ENCODE peak calls at places on chromosomes 4 and X, in ten cellular contexts. L is heart right ventricle, S is fibroblast of lung, I is PC-9, H is ascending aorta, Y is transverse colon, E is SK-N-SH, K is GM23338, M is mammary epithelial cell, B is iPS DF 6.9. D is an unnamed sample.

GRCh38 chr4:3302164-3302785 is 9.5 kb downstream of the RGS12 start:
- DNase-seq in L (no peak), S (peak; percentile 31), I (no peak), H (peak; percentile 57), Y (no peak), E (no peak), K (no peak), M (no peak), B (no peak), D (peak; percentile 89)

GRCh38 chrX:109714340-109714958 is 18.6 kb downstream of the ACSL4 start:
- DNase-seq in L (no peak), S (peak; percentile 86), I (peak; percentile 23), H (no peak), Y (no peak), E (no peak), K (no peak), M (peak; percentile 75), B (no peak), D (no peak)

GRCh38 chr4:166073783-166074182 is 200.7 kb downstream of the TLL1 start:
- DNase-seq in L (no peak), S (no peak), I (no peak), H (no peak), Y (no peak), E (no peak), K (no peak), M (no peak), B (no peak), D (no peak)

GRCh38 chr4:83284161-83285021 is at the start of gene COQ2:
- DNase-seq in L (peak; percentile 96), S (peak; percentile 96), I (peak; percentile 89), H (peak; percentile 97), Y (peak; percentile 97), E (peak; percentile 95), K (peak; percentile 96), M (peak; percentile 89), B (peak; percentile 72), D (peak; percentile 89)

GRCh38 chr4:100984901-100985300 is 362.4 kb downstream of the PPP3CA start:
- DNase-seq in L (no peak), S (peak; percentile 12), I (no peak), H (no peak), Y (no peak), E (no peak), K (no peak), M (peak; percentile 81), B (no peak), D (no peak)

GRCh38 chr4:84024405-84024804 is 474.7 kb downstream of the NKX6-1 start:
- DNase-seq in L (no peak), S (no peak), I (no peak), H (no peak), Y (no peak), E (no peak), K (no peak), M (no peak), B (no peak), D (no peak)

GRCh38 chr4:108703966-108704365 is 53.6 kb downstream of the OSTC start:
- DNase-seq in L (no peak), S (no peak), I (no peak), H (no peak), Y (no peak), E (no peak), K (no peak), M (no peak), B (no peak), D (no peak)

GRCh38 chr4:47427936-47428335 is 35.6 kb downstream of the COMMD8 start:
- DNase-seq in L (no peak), S (no peak), I (no peak), H (no peak), Y (no peak), E (no peak), K (no peak), M (no peak), B (no peak), D (no peak)

GRCh38 chrX:97685753-97686152 is 802.0 kb downstream of the RPA4 start:
- DNase-seq in L (no peak), S (peak; percentile 47), I (peak; percentile 8), H (no peak), Y (no peak), E (peak; percentile 41), K (peak; percentile 44), M (peak; percentile 12), B (no peak), D (peak; percentile 13)

GRCh38 chrX:24023972-24024664 is 2.9 kb downstream of the KLHL15 start:
- DNase-seq in L (no peak), S (peak; percentile 31), I (no peak), H (no peak), Y (no peak), E (no peak), K (no peak), M (peak; percentile 8), B (no peak), D (peak; percentile 45)

GRCh38 chr4:109733728-109734127 is 3.9 kb upstream of the PLA2G12A start:
- DNase-seq in L (no peak), S (no peak), I (no peak), H (no peak), Y (no peak), E (no peak), K (no peak), M (no peak), B (no peak), D (no peak)

DNA sequence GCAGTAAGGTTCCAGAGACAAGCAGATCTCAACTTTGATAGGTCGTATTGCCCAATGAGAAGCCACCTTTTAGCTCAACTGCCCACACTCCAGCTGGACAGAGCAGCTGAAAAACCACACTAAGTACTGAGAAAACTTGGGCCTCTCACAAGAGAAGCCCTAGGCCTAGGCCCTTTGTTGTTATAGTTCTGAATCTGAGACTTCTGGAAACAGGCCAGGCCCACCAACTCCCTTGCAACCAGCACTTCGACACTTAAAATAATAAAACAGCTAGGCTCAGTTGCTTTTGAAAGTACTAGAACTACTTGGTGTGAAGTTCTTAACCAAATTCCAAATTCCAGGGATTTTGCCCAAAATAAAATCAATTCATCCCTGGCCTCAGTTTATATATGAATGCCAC is 13.5 kb upstream of the RTL5 start:
- DNase-seq in L (no peak), S (no peak), I (no peak), H (no peak), Y (no peak), E (no peak), K (no peak), M (no peak), B (no peak), D (no peak)
- H3K27ac ChIP-seq in L (no peak overlapping the region), S (no peak overlapping the region), I (no peak overlapping the region), H (no peak overlapping the region), Y (no peak overlapping the region), E (no peak overlapping the region), K (no peak overlapping the region), M (no peak overlapping the region), B (no peak overlapping the region), D (no peak overlapping the region)

DNA sequence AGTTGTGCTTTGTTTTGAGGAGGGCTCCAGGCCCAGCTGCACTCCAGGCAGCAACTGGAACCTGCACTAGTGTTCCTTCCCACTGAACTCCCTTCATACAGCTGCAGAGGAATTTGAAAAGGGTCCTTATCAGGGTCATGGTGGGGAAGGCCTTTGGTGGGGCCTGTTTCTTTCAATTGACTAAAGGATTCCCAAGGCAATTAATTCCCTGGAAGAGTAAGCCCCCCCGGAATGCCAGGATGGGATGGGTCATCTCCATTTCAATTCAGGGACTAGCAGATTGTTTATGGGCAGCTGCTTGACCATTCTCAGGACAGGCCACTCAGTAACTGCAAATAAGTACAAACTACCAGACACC is 45.3 kb downstream of the TSC22D3 start:
- DNase-seq in L (no peak), S (no peak), I (no peak), H (no peak), Y (no peak), E (no peak), K (no peak), M (no peak), B (no peak), D (no peak)
- H3K36me3 ChIP-seq in L (no peaks in the 10 kb centered on the region), S (no peaks in the 10 kb centered on the region), I (no peaks in the 10 kb centered on the region), H (no peaks in the 10 kb centered on the region), Y (no peaks in the 10 kb centered on the region), E (no peaks in the 10 kb centered on the region), K (no peaks in the 10 kb centered on the region), M (no peaks in the 10 kb centered on the region), B (no peaks in the 10 kb centered on the region), D (no peaks in the 10 kb centered on the region)

DNA sequence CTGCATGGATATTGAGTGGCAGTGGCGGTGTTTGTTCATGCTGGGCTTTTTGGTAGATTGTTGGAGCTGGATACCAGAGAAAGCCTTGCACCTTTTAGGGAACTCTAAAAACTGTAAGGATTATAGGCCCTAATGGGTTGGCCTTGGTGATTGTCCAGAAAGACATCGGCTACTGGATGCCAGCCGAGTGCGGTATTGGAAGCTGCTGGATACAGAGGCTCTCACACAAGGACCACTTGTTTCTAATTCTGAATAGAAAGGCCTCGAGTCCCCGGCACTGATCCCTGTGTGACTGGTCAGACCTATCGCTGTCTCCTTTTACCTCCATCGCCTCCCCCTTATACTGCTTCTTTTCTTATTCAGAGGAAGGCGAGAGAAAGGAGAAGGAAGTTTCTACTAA is 27.3 kb upstream of the SCOC start:
- DNase-seq in L (no peak), S (no peak), I (no peak), H (no peak), Y (no peak), E (no peak), K (peak; percentile 21), M (no peak), B (no peak), D (no peak)
- H3K27ac ChIP-seq in L (no peak overlapping the region), S (no peak overlapping the region), I (no peak overlapping the region), H (no peak overlapping the region), Y (no peak overlapping the region), E (no peak overlapping the region), K (no peak overlapping the region), M (no peak overlapping the region), B (no peak overlapping the region), D (no peak overlapping the region)

GRCh38 chrX:72274526-72274925 is 2.5 kb downstream of the RPS4X start:
- DNase-seq in L (no peak), S (no peak), I (no peak), H (no peak), Y (no peak), E (no peak), K (no peak), M (no peak), B (no peak), D (peak; percentile 17)

GRCh38 chrX:72271812-72272211 is 5.2 kb downstream of the RPS4X start:
- DNase-seq in L (no peak), S (no peak), I (no peak), H (no peak), Y (no peak), E (no peak), K (no peak), M (peak; percentile 74), B (no peak), D (no peak)

GRCh38 chrX:72271091-72271490 is 6.0 kb downstream of the RPS4X start:
- DNase-seq in L (no peak), S (no peak), I (no peak), H (no peak), Y (no peak), E (no peak), K (no peak), M (no peak), B (no peak), D (no peak)

GRCh38 chrX:72272868-72273267 is 4.2 kb downstream of the RPS4X start:
- DNase-seq in L (no peak), S (no peak), I (peak; percentile 10), H (no peak), Y (no peak), E (no peak), K (no peak), M (peak; percentile 84), B (no peak), D (no peak)

DNA sequence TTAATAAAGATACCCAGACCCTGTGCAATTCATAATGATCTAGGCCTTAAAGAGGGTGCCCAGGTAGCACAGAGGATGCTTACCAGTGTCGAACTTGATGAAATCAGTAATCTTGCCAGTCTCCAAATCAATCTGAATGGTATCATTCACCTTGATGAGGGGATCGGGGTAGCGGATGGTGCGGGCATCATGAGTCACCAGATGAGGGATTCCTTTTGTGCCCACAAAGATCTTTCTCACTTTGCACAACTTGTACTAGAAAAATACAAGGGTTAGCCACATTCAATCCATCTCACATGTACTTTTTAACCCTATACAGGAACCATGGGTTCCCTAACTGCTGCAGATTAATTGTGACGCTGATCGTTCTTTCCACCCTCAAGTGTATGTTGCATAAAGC is 3.3 kb downstream of the RPS4X start:
- DNase-seq in L (no peak), S (no peak), I (no peak), H (no peak), Y (no peak), E (no peak), K (no peak), M (peak; percentile 37), B (no peak), D (peak; percentile 16)
- H3K36me3 ChIP-seq in L (peaks cover 64% of the 10 kb centered on the region), S (peaks cover 25% of the 10 kb centered on the region), I (peaks cover 57% of the 10 kb centered on the region), H (peaks cover 40% of the 10 kb centered on the region), Y (no peaks in the 10 kb centered on the region), E (peaks cover 64% of the 10 kb centered on the region), K (peaks cover 17% of the 10 kb centered on the region), M (peaks cover 55% of the 10 kb centered on the region), B (peaks cover 33% of the 10 kb centered on the region), D (peaks cover 53% of the 10 kb centered on the region)